ENCODE peak calls at places on chromosomes 4 and X, in four cellular contexts. H, O, Q and X are unnamed samples.
A peak's percentile ranks its signal among the peaks of the same experiment; 100 is the strongest.

GRCh38 chr4:3344596-3344995 is 51.8 kb downstream of the RGS12 start:
- DNase-seq in H (no peak), O (no peak), Q (no peak), X (no peak)

GRCh38 chr4:39357002-39357401 is 9.2 kb downstream of the RFC1 start:
- DNase-seq in H (no peak), O (no peak), Q (no peak), X (no peak)

GRCh38 chr4:139042981-139043460 is 27.4 kb downstream of the NOCT start:
- DNase-seq in H (no peak), O (no peak), Q (no peak), X (no peak)

GRCh38 chr4:177951026-177951425 is 508.8 kb upstream of the AGA start:
- DNase-seq in H (no peak), O (no peak), Q (no peak), X (no peak)

GRCh38 chr4:56976283-56976877 is 1.0 kb downstream of the NOA1 start:
- DNase-seq in H (peak; percentile 57), O (no peak), Q (no peak), X (no peak)

GRCh38 chr4:139027771-139028170 is 12.2 kb downstream of the NOCT start:
- DNase-seq in H (no peak), O (no peak), Q (no peak), X (no peak)

GRCh38 chrX:149630681-149631292 is 805 bp downstream of the TMEM185A start:
- DNase-seq in H (no peak), O (peak; percentile 15), Q (no peak), X (no peak)

GRCh38 chr4:92066485-92066884 is 237.3 kb upstream of the GRID2 start:
- DNase-seq in H (no peak), O (no peak), Q (no peak), X (peak; percentile 76)

GRCh38 chrX:1925053-1925481 is 310.2 kb downstream of the ASMT start:
- DNase-seq in H (no peak), O (no peak), Q (no peak), X (no peak)

GRCh38 chr4:73816814-73817213 is 19.7 kb upstream of the CXCL6 start:
- DNase-seq in H (no peak), O (no peak), Q (no peak), X (no peak)

GRCh38 chrX:40007746-40008705 is 89.7 kb downstream of the BCOR start:
- DNase-seq in H (no peak), O (no peak), Q (no peak), X (no peak)

GRCh38 chrX:40327085-40327484 is 229.3 kb upstream of the BCOR start:
- DNase-seq in H (no peak), O (no peak), Q (no peak), X (no peak)

GRCh38 chrX:40207626-40208025 is 109.9 kb upstream of the BCOR start:
- DNase-seq in H (no peak), O (no peak), Q (peak; percentile 0), X (no peak)

GRCh38 chr4:86720508-86721068 is 126.5 kb downstream of the PTPN13 start:
- DNase-seq in H (no peak), O (no peak), Q (no peak), X (no peak)

GRCh38 chrX:7115557-7115956 is 32.0 kb upstream of the STS start:
- DNase-seq in H (no peak), O (no peak), Q (no peak), X (no peak)

GRCh38 chr4:148954011-148954749 is 512.0 kb upstream of the NR3C2 start:
- DNase-seq in H (no peak), O (no peak), Q (no peak), X (no peak)

GRCh38 chrX:48899078-48899410 is 1.3 kb downstream of the PQBP1 start:
- DNase-seq in H (no peak), O (no peak), Q (no peak), X (no peak)

GRCh38 chrX:74246524-74246923 is 57.5 kb upstream of the ZCCHC13 start:
- DNase-seq in H (no peak), O (peak; percentile 27), Q (no peak), X (no peak)

GRCh38 chrX:150032742-150033141 is 94.5 kb upstream of the EOLA2 start:
- DNase-seq in H (no peak), O (no peak), Q (no peak), X (no peak)

GRCh38 chr4:115851918-115852766 is 738.7 kb upstream of the NDST4 start:
- DNase-seq in H (peak; percentile 51), O (no peak), Q (no peak), X (peak; percentile 78)

GRCh38 chrX:42022158-42022557 is 98.8 kb upstream of the CASK start:
- DNase-seq in H (no peak), O (no peak), Q (no peak), X (no peak)

GRCh38 chr4:150176559-150176958 is 98.3 kb downstream of the DCLK2 start:
- DNase-seq in H (no peak), O (no peak), Q (no peak), X (no peak)

GRCh38 chr4:81562093-81562492 is 90.4 kb upstream of the RASGEF1B start:
- DNase-seq in H (no peak), O (no peak), Q (no peak), X (no peak)

GRCh38 chr4:73732759-73733431 is 7.5 kb upstream of the CXCL8 start:
- DNase-seq in H (no peak), O (no peak), Q (no peak), X (no peak)

GRCh38 chrX:121987163-121987562 is 939.8 kb downstream of the GLUD2 start:
- DNase-seq in H (no peak), O (no peak), Q (no peak), X (no peak)

GRCh38 chr4:8862800-8863758 is 8.6 kb downstream of the HMX1 start:
- DNase-seq in H (no peak), O (no peak), Q (no peak), X (no peak)

GRCh38 chr4:4670869-4671268 is 129.0 kb upstream of the STX18 start:
- DNase-seq in H (no peak), O (no peak), Q (no peak), X (no peak)

GRCh38 chr4:70979445-70980008 is 13.9 kb upstream of the DCK start:
- DNase-seq in H (no peak), O (no peak), Q (no peak), X (no peak)

GRCh38 chrX:106894978-106895452 is 8.1 kb downstream of the RIPPLY1 start:
- DNase-seq in H (no peak), O (peak; percentile 39), Q (no peak), X (no peak)

GRCh38 chr4:140256941-140257340 is 103.0 kb upstream of the MAML3 start:
- DNase-seq in H (no peak), O (no peak), Q (no peak), X (no peak)

GRCh38 chrX:471239-471638 is 84.5 kb upstream of the PPP2R3B start:
- DNase-seq in H (no peak), O (no peak), Q (no peak), X (no peak)

GRCh38 chr4:52234539-52235174 is 183.6 kb downstream of the SPATA18 start:
- DNase-seq in H (no peak), O (peak; percentile 8), Q (no peak), X (no peak)

GRCh38 chr4:154332681-154333421 is 158.7 kb downstream of the DCHS2 start:
- DNase-seq in H (peak; percentile 52), O (no peak), Q (no peak), X (peak; percentile 31)

GRCh38 chr4:114677346-114677979 is 78.9 kb downstream of the UGT8 start:
- DNase-seq in H (no peak), O (no peak), Q (no peak), X (no peak)

GRCh38 chr4:182145360-182145905 is 97.8 kb upstream of the TENM3 start:
- DNase-seq in H (no peak), O (no peak), Q (no peak), X (no peak)

DNA sequence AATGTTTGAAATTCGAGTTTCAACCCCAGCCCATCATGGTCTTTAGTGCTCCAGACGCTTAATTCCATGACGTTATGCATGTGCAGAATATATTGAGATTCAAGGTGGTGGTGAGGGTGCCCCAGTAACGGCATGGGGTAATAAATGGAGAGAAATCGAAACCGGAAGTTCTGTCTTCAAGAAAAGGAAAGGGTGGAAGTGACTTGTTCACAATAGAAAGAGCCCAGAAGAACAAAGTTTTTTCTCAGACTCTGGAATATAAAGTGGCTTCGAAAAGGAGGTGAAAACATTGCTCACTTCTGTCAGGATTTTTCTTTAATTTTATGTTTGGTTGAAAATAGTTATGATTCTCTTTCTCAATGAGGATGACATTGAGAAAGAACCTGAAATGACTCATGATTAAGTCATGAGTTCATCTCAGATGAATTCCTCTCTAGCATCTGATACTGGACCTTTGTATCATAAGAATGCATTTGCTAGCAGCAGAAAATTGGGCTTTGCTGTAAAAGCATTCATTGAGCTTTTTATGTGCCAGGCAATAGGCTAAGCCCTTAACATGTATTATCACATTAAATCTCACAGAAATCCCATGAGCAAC is 798 bp upstream of the DDX60L start:
- DNase-seq in H (no peak), O (peak; percentile 54), Q (no peak), X (peak; percentile 15)
- H3K27ac ChIP-seq in H (peak overlapping the region; percentile 96), O (peak overlapping the region; percentile 97), Q (peak overlapping the region; percentile 93), X (peak overlapping the region; percentile 88)

GRCh38 chrX:153934473-153935325 is at the start of gene NAA10:
- DNase-seq in H (peak; percentile 84), O (peak; percentile 72), Q (no peak), X (peak; percentile 79)
- TF ChIP-seq POLR2A in H (peak; percentile 41), O (peak; percentile 63), Q (no peak), X (no peak)

GRCh38 chr4:158236304-158237030 is 26.2 kb downstream of the TMEM144 start:
- DNase-seq in H (no peak), O (no peak), Q (no peak), X (no peak)

GRCh38 chr4:158239196-158239595 is 28.9 kb downstream of the TMEM144 start:
- DNase-seq in H (no peak), O (no peak), Q (no peak), X (no peak)

GRCh38 chr4:158243071-158243470 is 32.8 kb downstream of the TMEM144 start:
- DNase-seq in H (no peak), O (no peak), Q (no peak), X (no peak)

DNA sequence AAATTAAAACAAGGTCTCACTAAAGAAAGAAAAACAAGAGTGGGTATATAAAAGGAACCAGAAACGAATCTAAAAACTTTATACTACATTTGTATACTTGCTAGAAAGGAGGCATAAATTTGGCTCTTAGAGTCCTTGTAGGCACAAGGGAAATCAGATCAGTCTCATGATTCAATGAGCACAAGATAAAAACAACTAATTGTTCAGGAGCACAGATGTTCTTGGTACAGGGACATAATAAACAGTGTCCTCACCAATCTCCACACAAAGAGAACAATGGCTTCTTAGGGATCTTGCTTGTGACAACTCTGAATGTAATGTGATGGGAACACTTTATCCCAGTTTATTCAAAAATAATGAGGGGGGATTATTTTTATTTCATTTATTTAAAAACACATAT is 28.3 kb downstream of the TMEM144 start:
- DNase-seq in H (no peak), O (no peak), Q (no peak), X (no peak)
- H3K27ac ChIP-seq in H (no peak overlapping the region), O (no peak overlapping the region), Q (no peak overlapping the region), X (no peak overlapping the region)

DNA sequence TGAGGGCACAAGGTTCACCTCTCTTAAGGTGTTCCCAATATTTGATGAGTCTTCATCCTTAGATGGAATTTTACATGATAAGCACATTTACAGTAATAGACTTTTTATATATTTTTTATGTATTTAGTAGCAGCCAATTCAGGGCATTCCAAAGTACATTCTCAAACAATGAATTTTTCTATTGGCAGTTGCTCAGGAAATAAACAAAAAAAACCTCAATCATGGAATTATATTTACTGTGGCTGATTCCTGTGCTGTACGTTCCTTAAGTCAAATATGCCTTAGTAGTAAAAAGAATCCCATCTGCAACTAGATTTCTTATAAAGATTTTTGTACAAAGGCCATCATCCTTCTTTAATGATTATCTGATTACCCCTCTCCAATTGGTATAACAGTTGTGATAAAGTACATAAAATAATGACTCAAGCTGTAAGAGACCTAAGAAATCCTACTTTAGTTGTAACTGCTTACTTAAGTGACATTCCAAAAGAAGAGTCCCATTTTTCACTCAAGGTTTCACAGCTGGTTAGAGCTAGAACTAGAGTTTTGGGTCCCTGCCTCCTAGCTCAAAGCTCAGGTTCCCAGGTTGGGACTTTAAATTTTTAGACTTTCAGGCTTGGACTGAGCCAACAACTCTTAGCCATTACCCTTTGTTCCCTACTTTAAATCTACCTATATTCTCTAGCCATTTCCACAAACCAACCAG is 152.7 kb downstream of the FHIP1A start:
- DNase-seq in H (no peak), O (no peak), Q (no peak), X (no peak)
- TF ChIP-seq POLR2A in H (no peak), O (no peak), Q (no peak), X (no peak)